ENCODE peak calls at places on chromosomes 12 and 14, in seven cellular contexts. F is activated naive CD4-positive, alpha-beta T cell treated with anti-CD3 and anti-CD28 coated beads for 36 hours; E is stimulated activated CD4-positive, alpha-beta T cell treated with anti-CD3 and anti-CD28 coated beads, Interleukin-4, amount 100 ng/mL, for 24 hours; Z is dermis blood vessel endothelial cell; X is activated CD8-positive, alpha-beta T cell treated with anti-CD3 and anti-CD28 coated beads for 36 hours; N is Jurkat, Clone E6-1; D is hepatic stellate cell. Q is an unnamed sample.
A peak's percentile ranks its signal among the peaks of the same experiment; 100 is the strongest.

GRCh38 chr14:58749066-58749669 is 111.4 kb downstream of the DACT1 start:
- DNase-seq in F (peak; percentile 35), E (no peak), Z (peak; percentile 18), X (peak; percentile 50), N (peak; percentile 3), D (peak; percentile 58), Q (peak; percentile 86)

GRCh38 chr14:72126561-72126960 is 194.3 kb downstream of the RGS6 start:
- DNase-seq in F (no peak), E (no peak), Z (no peak), X (no peak), N (no peak), D (no peak), Q (no peak)

GRCh38 chr12:69028941-69029729 is 96.2 kb upstream of the CPM start:
- DNase-seq in F (no peak), E (no peak), Z (no peak), X (no peak), N (no peak), D (no peak), Q (peak; percentile 31)

GRCh38 chr14:80105488-80105994 is 105.8 kb downstream of the DIO2 start:
- DNase-seq in F (no peak), E (no peak), Z (no peak), X (no peak), N (no peak), D (no peak), Q (no peak)

GRCh38 chr12:132174703-132175490 is 30.6 kb downstream of the NOC4L start:
- DNase-seq in F (no peak), E (no peak), Z (no peak), X (no peak), N (no peak), D (no peak), Q (no peak)

GRCh38 chr14:57089901-57090300 is 178.8 kb downstream of the EXOC5 start:
- DNase-seq in F (no peak), E (no peak), Z (no peak), X (no peak), N (no peak), D (no peak), Q (no peak)

GRCh38 chr12:1536817-1537216 is 57.6 kb downstream of the FBXL14 start:
- DNase-seq in F (no peak), E (no peak), Z (no peak), X (no peak), N (no peak), D (no peak), Q (no peak)

GRCh38 chr12:25957898-25958253 is 606 bp upstream of the RASSF8 start:
- DNase-seq in F (peak; percentile 35), E (no peak), Z (peak; percentile 81), X (peak; percentile 34), N (no peak), D (peak; percentile 67), Q (no peak)

GRCh38 chr12:12776261-12776660 is 9.2 kb upstream of the APOLD1 start:
- DNase-seq in F (no peak), E (no peak), Z (peak; percentile 93), X (no peak), N (no peak), D (no peak), Q (no peak)

GRCh38 chr14:33307691-33308369 is 369.2 kb downstream of the NPAS3 start:
- DNase-seq in F (no peak), E (no peak), Z (peak; percentile 69), X (no peak), N (no peak), D (no peak), Q (no peak)

GRCh38 chr14:104287301-104288009 is 149.1 kb downstream of the KIF26A start:
- DNase-seq in F (no peak), E (no peak), Z (no peak), X (no peak), N (no peak), D (no peak), Q (no peak)

GRCh38 chr12:121628037-121628436 is 1.7 kb downstream of the ORAI1 start:
- DNase-seq in F (peak; percentile 25), E (peak; percentile 14), Z (peak; percentile 31), X (peak; percentile 46), N (no peak), D (no peak), Q (no peak)

GRCh38 chr12:67710582-67710981 is 62.0 kb downstream of the DYRK2 start:
- DNase-seq in F (no peak), E (no peak), Z (no peak), X (no peak), N (no peak), D (no peak), Q (no peak)

GRCh38 chr12:53567961-53568360 is 58.2 kb downstream of the ATF7 start:
- DNase-seq in F (no peak), E (no peak), Z (no peak), X (no peak), N (no peak), D (no peak), Q (no peak)

GRCh38 chr14:103910262-103910935 is 17.9 kb upstream of the TDRD9 start:
- DNase-seq in F (peak; percentile 87), E (peak; percentile 78), Z (peak; percentile 88), X (peak; percentile 84), N (peak; percentile 76), D (peak; percentile 65), Q (peak; percentile 28)

Q was measured in SJSA1.